ENCODE peak calls at places on chromosomes 11 and 22, in five cellular contexts. J, W, Q, M and R are unnamed samples.

GRCh38 chr11:9787981-9788521 is 124.2 kb downstream of the SWAP70 start:
- DNase-seq in M (no peak), Q (no peak), W (no peak), J (peak; percentile 85), R (peak; percentile 98)

GRCh38 chr22:28344893-28345292 is 334.7 kb downstream of the TTC28 start:
- DNase-seq in Q (no peak), J (peak; percentile 37), M (no peak), W (no peak), R (peak; percentile 33)

GRCh38 chr22:17508110-17508509 is 55.2 kb upstream of the SLC25A18 start:
- DNase-seq in M (no peak), Q (no peak), W (no peak), J (no peak), R (no peak)

GRCh38 chr11:10058356-10058755 is 235.7 kb downstream of the SBF2 start:
- DNase-seq in J (peak; percentile 2), M (no peak), W (no peak), Q (no peak), R (no peak)

GRCh38 chr11:117959438-117960149 is 26.6 kb upstream of the IL10RA start:
- DNase-seq in M (no peak), W (no peak), J (no peak), Q (no peak), R (no peak)

GRCh38 chr22:25495286-25495685 is 69.2 kb upstream of the GRK3 start:
- DNase-seq in M (no peak), J (no peak), Q (no peak), W (no peak), R (peak; percentile 28)

GRCh38 chr11:65717906-65718305 is 2.7 kb downstream of the RNASEH2C start:
- DNase-seq in M (peak; percentile 52), J (no peak), Q (no peak), W (no peak), R (no peak)

GRCh38 chr11:42960521-42961088 is 351.2 kb upstream of the API5 start:
- DNase-seq in Q (no peak), M (no peak), W (no peak), J (no peak), R (no peak)

GRCh38 chr11:111408789-111409727 is 30.0 kb upstream of the POU2AF1 start:
- DNase-seq in W (no peak), M (no peak), J (peak; percentile 52), Q (no peak), R (peak; percentile 58)

GRCh38 chr11:1929621-1930447 is 10.3 kb downstream of the TNNT3 start:
- DNase-seq in W (no peak), M (no peak), Q (no peak), J (no peak), R (no peak)

GRCh38 chr11:8341966-8342365 is 78.3 kb upstream of the LMO1 start:
- DNase-seq in J (no peak), Q (no peak), M (no peak), W (no peak), R (no peak)

GRCh38 chr11:36073411-36074203 is 129.7 kb downstream of the LDLRAD3 start:
- DNase-seq in M (no peak), W (no peak), J (peak; percentile 69), Q (no peak), R (peak; percentile 74)

GRCh38 chr11:122758974-122759373 is 79.3 kb upstream of the CRTAM start:
- DNase-seq in Q (no peak), W (no peak), J (peak; percentile 60), M (no peak), R (peak; percentile 83)

GRCh38 chr11:73983764-73984543 is 1.3 kb upstream of the UCP2 start:
- DNase-seq in M (peak; percentile 28), Q (no peak), J (no peak), W (no peak), R (no peak)

GRCh38 chr22:48493733-48494132 is 1333.9 kb downstream of the BRD1 start:
- DNase-seq in J (no peak), W (no peak), Q (no peak), M (peak; percentile 39), R (no peak)

GRCh38 chr11:82539669-82540068 is 194.0 kb downstream of the FAM181B start:
- DNase-seq in M (no peak), W (no peak), J (no peak), Q (no peak), R (no peak)

GRCh38 chr22:50684986-50685385 is 12.4 kb downstream of the SHANK3 start:
- DNase-seq in Q (no peak), W (no peak), M (no peak), J (no peak), R (peak; percentile 23)

GRCh38 chr11:101441747-101442146 is 142.1 kb downstream of the TRPC6 start:
- DNase-seq in Q (no peak), M (no peak), J (no peak), W (no peak), R (peak; percentile 76)

GRCh38 chr22:28930357-28931007 is 47.1 kb downstream of the ZNRF3 start:
- DNase-seq in J (no peak), Q (no peak), M (no peak), W (no peak), R (peak; percentile 15)

GRCh38 chr11:100776212-100776896 is 89.3 kb downstream of the ARHGAP42 start:
- DNase-seq in J (peak; percentile 38), Q (no peak), M (no peak), W (no peak), R (peak; percentile 91)

GRCh38 chr11:128021304-128022006 is 565.9 kb downstream of the ETS1 start:
- DNase-seq in W (no peak), M (no peak), J (peak; percentile 53), Q (no peak), R (peak; percentile 45)

GRCh38 chr11:106091480-106092123 is 14.1 kb downstream of the AASDHPPT start:
- DNase-seq in M (no peak), W (no peak), J (peak; percentile 79), Q (peak; percentile 6), R (peak; percentile 63)

GRCh38 chr11:84855846-84856245 is 771.3 kb downstream of the DLG2 start:
- DNase-seq in M (no peak), J (peak; percentile 72), Q (no peak), W (no peak), R (peak; percentile 67)